ENCODE peak calls at places on chromosomes 16 and 17, in five cellular contexts. One of them, this sample, is unnamed.
A peak's percentile ranks its signal among the peaks of the same experiment; 100 is the strongest.

GRCh38 chr17:37830151-37830993 is 85.5 kb upstream of the HNF1B start:
- DNase-seq in fibroblast of villous mesenchyme: no peak
- DNase-seq in fibroblast of lung: no peak
- DNase-seq in heart right ventricle: no peak
- DNase-seq in BJ: no peak
- DNase-seq in this sample: no peak

GRCh38 chr17:40174528-40174927 is 2.7 kb upstream of the RAPGEFL1 start:
- DNase-seq in fibroblast of villous mesenchyme: no peak
- DNase-seq in fibroblast of lung: no peak
- DNase-seq in heart right ventricle: no peak
- DNase-seq in BJ: no peak
- DNase-seq in this sample: no peak

GRCh38 chr16:495127-495748 is 32.3 kb upstream of the CAPN15 start:
- DNase-seq in fibroblast of villous mesenchyme: peak; percentile 58
- DNase-seq in fibroblast of lung: peak; percentile 45
- DNase-seq in heart right ventricle: no peak
- DNase-seq in BJ: no peak
- DNase-seq in this sample: peak; percentile 22

GRCh38 chr16:4341250-4341649 is 9.9 kb downstream of the PAM16 start:
- DNase-seq in fibroblast of villous mesenchyme: no peak
- DNase-seq in fibroblast of lung: no peak
- DNase-seq in heart right ventricle: no peak
- DNase-seq in BJ: no peak
- DNase-seq in this sample: no peak

GRCh38 chr16:87817910-87818309 is 51.4 kb downstream of the SLC7A5 start:
- DNase-seq in fibroblast of villous mesenchyme: no peak
- DNase-seq in fibroblast of lung: no peak
- DNase-seq in heart right ventricle: no peak
- DNase-seq in BJ: no peak
- DNase-seq in this sample: no peak

GRCh38 chr17:73231363-73231762 is 30.3 kb downstream of the CPSF4L start:
- DNase-seq in fibroblast of villous mesenchyme: peak; percentile 33
- DNase-seq in fibroblast of lung: peak; percentile 28
- DNase-seq in heart right ventricle: no peak
- DNase-seq in BJ: no peak
- DNase-seq in this sample: peak; percentile 17

GRCh38 chr17:69874220-69874670 is 200.8 kb upstream of the KCNJ16 start:
- DNase-seq in fibroblast of villous mesenchyme: peak; percentile 69
- DNase-seq in fibroblast of lung: peak; percentile 74
- DNase-seq in heart right ventricle: no peak
- DNase-seq in BJ: peak; percentile 56
- DNase-seq in this sample: peak; percentile 83

GRCh38 chr17:50423553-50424159 is 2.4 kb upstream of the ACSF2 start:
- DNase-seq in fibroblast of villous mesenchyme: peak; percentile 82
- DNase-seq in fibroblast of lung: peak; percentile 94
- DNase-seq in heart right ventricle: no peak
- DNase-seq in BJ: peak; percentile 44
- DNase-seq in this sample: peak; percentile 93

GRCh38 chr16:68155425-68155824 is 70.3 kb downstream of the NFATC3 start:
- DNase-seq in fibroblast of villous mesenchyme: no peak
- DNase-seq in fibroblast of lung: no peak
- DNase-seq in heart right ventricle: no peak
- DNase-seq in BJ: no peak
- DNase-seq in this sample: no peak

GRCh38 chr17:13508916-13509315 is 92.8 kb downstream of the HS3ST3A1 start:
- DNase-seq in fibroblast of villous mesenchyme: peak; percentile 24
- DNase-seq in fibroblast of lung: peak; percentile 42
- DNase-seq in heart right ventricle: no peak
- DNase-seq in BJ: no peak
- DNase-seq in this sample: peak; percentile 39

GRCh38 chr17:9670596-9670995 is 25.3 kb downstream of the USP43 start:
- DNase-seq in fibroblast of villous mesenchyme: no peak
- DNase-seq in fibroblast of lung: no peak
- DNase-seq in heart right ventricle: no peak
- DNase-seq in BJ: no peak
- DNase-seq in this sample: no peak

GRCh38 chr17:80393961-80394360 is 21.0 kb upstream of the ENDOV start:
- DNase-seq in fibroblast of villous mesenchyme: no peak
- DNase-seq in fibroblast of lung: no peak
- DNase-seq in heart right ventricle: no peak
- DNase-seq in BJ: no peak
- DNase-seq in this sample: peak; percentile 21

DNA sequence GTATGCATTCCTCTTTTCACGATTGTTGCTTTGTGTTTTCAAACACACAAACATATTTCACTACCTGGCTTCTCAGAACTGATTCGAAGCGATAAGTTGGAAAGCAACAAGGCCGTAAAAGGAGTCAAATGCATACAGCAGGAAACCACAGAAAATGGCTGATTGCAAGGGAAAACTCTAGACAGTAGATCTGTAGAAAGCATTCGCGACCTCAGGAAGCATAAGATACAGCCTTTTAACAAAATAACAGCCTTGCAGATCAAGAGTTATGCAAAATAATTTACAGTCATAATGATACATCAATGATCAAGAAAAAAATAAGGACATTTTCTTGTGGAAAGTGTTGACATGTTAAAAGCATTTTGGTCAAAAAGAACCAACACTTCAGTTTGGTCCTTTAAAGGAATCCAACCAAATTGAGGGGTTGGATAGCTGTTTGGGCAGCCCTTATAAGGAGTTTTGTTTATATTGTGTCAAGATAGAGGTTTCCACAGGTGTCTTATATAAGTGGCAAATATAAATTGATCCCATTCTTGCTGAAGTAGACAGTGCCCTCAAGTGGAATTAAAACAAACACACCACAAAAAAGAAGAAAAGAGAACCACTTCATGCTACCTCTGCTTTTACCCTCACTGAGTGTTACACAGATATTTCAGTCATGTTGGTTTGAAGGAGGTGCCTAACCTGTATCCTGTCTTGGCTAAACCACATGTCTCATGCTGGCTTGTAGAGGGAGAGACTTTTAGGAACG is 5.5 kb downstream of the CYLD start:
- DNase-seq in fibroblast of villous mesenchyme: peak; percentile 11
- DNase-seq in fibroblast of lung: peak; percentile 37
- DNase-seq in heart right ventricle: no peak
- DNase-seq in BJ: no peak
- DNase-seq in this sample: no peak
- H3K4me3 ChIP-seq in fibroblast of villous mesenchyme: no peak overlapping the region
- H3K4me3 ChIP-seq in fibroblast of lung: no peak overlapping the region
- H3K4me3 ChIP-seq in heart right ventricle: no peak overlapping the region
- H3K4me3 ChIP-seq in BJ: no peak overlapping the region
- H3K4me3 ChIP-seq in this sample: no peak overlapping the region

DNA sequence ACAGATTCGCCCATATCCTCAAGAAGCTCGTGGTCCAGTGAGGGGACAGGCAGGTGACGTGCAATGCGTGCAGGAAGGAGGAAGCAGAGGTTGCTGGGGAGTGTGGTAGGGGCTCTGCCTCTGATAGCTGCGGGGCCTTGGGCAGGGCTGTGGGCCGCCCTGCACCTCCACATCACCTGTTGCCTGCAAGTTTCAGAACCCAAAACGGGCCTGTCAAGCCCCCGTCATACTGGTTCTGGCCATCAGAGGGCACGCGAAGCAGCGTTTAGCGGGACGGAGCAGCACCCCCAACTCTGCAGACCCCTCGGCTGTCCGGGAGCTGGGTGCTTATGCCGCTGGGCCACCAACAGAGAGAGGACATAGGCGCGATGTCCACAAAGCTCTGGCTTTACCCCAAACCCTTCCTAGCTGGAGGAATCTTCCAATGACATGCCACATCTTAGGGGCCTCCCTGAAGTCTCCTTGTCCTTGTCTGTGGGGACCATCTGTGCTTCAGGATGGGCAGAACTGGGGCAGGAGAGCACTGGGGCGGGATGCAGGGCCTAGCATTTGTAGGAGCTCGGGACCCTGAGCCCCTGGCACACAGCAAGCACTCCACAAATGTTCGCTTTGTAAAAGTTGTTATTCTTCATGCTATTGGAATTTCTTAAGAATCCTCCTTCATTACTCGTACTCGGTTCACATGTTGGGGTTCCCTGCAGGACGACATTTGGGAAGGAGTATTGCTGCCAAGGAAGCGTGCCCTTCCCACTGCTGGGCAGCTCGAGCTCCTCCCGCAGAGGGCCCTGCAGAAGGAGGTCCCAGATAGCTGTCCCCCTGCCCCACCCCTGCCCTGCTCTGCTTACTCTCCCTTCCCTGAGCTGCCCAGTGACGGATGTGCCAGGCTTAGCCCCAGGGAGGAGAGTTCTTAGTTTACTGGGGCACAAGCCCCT is 64.3 kb downstream of the CNGB1 start:
- DNase-seq in fibroblast of villous mesenchyme: no peak
- DNase-seq in fibroblast of lung: no peak
- DNase-seq in heart right ventricle: no peak
- DNase-seq in BJ: no peak
- DNase-seq in this sample: peak; percentile 23
- TF ChIP-seq CTCF in fibroblast of villous mesenchyme: peak; percentile 49
- TF ChIP-seq CTCF in fibroblast of lung: peak; percentile 40
- TF ChIP-seq CTCF in heart right ventricle: peak; percentile 67
- TF ChIP-seq CTCF in BJ: peak; percentile 78
- TF ChIP-seq CTCF in this sample: peak; percentile 56

GRCh38 chr17:7612294-7612640 is 2.4 kb downstream of the FXR2 start:
- DNase-seq in fibroblast of villous mesenchyme: no peak
- DNase-seq in fibroblast of lung: no peak
- DNase-seq in heart right ventricle: no peak
- DNase-seq in BJ: no peak
- DNase-seq in this sample: peak; percentile 13
- H3K4me3 ChIP-seq in fibroblast of villous mesenchyme: no peak overlapping the region
- H3K4me3 ChIP-seq in fibroblast of lung: no peak overlapping the region
- H3K4me3 ChIP-seq in heart right ventricle: no peak overlapping the region
- H3K4me3 ChIP-seq in BJ: no peak overlapping the region
- H3K4me3 ChIP-seq in this sample: no peak overlapping the region

DNA sequence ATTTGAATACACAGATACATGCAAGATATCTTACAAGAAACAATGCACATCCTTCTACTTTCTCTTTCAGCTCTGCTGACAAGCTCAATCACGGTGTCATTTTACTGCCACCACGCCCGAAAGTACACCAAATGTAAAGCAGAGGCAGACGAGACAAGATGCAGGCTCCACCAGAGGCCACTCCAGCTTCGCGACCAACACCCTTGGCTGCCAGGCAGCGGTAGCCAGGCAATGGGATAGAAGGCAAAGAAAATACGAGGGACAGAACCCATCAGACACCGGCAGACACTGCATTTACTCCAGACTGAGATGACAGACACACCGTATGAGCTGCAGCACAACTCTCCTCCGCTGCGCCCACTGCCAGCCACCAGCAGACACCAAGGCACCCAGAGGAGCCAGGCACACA is 41.0 kb downstream of the USP22 start:
- DNase-seq in fibroblast of villous mesenchyme: peak; percentile 34
- DNase-seq in fibroblast of lung: peak; percentile 14
- DNase-seq in heart right ventricle: no peak
- DNase-seq in BJ: no peak
- DNase-seq in this sample: no peak
- TF ChIP-seq CTCF in fibroblast of villous mesenchyme: no peak
- TF ChIP-seq CTCF in fibroblast of lung: no peak
- TF ChIP-seq CTCF in heart right ventricle: no peak
- TF ChIP-seq CTCF in BJ: no peak
- TF ChIP-seq CTCF in this sample: no peak

This sample was measured in AG10803.